ENCODE peak calls at places on chromosome 10, in four cellular contexts. C is adipocyte, R is progenitor cell of endocrine pancreas, Y is fibroblast of pulmonary artery. N is an unnamed sample.

GRCh38 chr10:20299037-20299557 is 482.9 kb downstream of the PLXDC2 start:
- DNase-seq in C (no peak), R (no peak), Y (no peak), N (no peak)

GRCh38 chr10:21721000-21721670 is 187.1 kb downstream of the MLLT10 start:
- DNase-seq in R (no peak), C (peak), Y (no peak), N (no peak)

GRCh38 chr10:8498881-8499280 is 444.4 kb downstream of the GATA3 start:
- DNase-seq in Y (no peak), R (no peak), C (no peak), N (no peak)

GRCh38 chr10:128934492-128934891 is 532.5 kb upstream of the MGMT start:
- DNase-seq in Y (no peak), R (no peak), C (no peak), N (no peak)

GRCh38 chr10:132337019-132337418 is 5.0 kb downstream of the LRRC27 start:
- DNase-seq in R (no peak), Y (no peak), C (peak), N (no peak)

GRCh38 chr10:33010132-33011037 is 52.4 kb upstream of the ITGB1 start:
- DNase-seq in C (peak), R (no peak), Y (peak), N (peak)

GRCh38 chr10:20945546-20946332 is 48.6 kb upstream of the NEBL start:
- DNase-seq in C (no peak), R (no peak), Y (no peak), N (no peak)

GRCh38 chr10:43816351-43817321 is 168.0 kb upstream of the ZNF32 start:
- DNase-seq in R (no peak), C (peak), Y (peak), N (peak)